ENCODE peak calls at places on chromosomes 16 and 17, in ten cellular contexts. G is A549; W is CD8-positive, alpha-beta memory T cell; M is Karpas-422; U is H9; B is thoracic aorta; L is GM23248; C is HAP-1; K is heart right ventricle; D is naive thymus-derived CD4-positive, alpha-beta T cell. J is an unnamed sample.

GRCh38 chr16:11205754-11206459 is 50.1 kb downstream of the SOCS1 start:
- DNase-seq in L (peak; percentile 43), M (no peak), B (no peak), D (no peak), W (no peak), U (no peak), G (no peak), K (no peak), C (no peak), J (no peak)

GRCh38 chr16:77297996-77298637 is 98.9 kb downstream of the SYCE1L start:
- DNase-seq in K (no peak), B (no peak), W (no peak), U (no peak), C (no peak), L (peak; percentile 49), G (peak; percentile 65), M (no peak), D (no peak), J (no peak)

GRCh38 chr17:18858567-18859245 is 775 bp downstream of the PRPSAP2 start:
- DNase-seq in G (no peak), L (peak; percentile 24), K (no peak), M (peak; percentile 48), C (no peak), W (no peak), B (no peak), D (no peak), U (no peak), J (no peak)

GRCh38 chr17:56121661-56122060 is 31.6 kb upstream of the ANKFN1 start:
- DNase-seq in B (no peak), U (no peak), K (no peak), C (no peak), G (no peak), M (peak; percentile 39), W (no peak), D (no peak), L (peak; percentile 34), J (no peak)

GRCh38 chr17:17420561-17421269 is 56.1 kb upstream of the MED9 start:
- DNase-seq in G (no peak), L (peak; percentile 91), C (no peak), M (no peak), W (no peak), B (no peak), K (peak; percentile 90), U (no peak), D (no peak), J (peak; percentile 53)

GRCh38 chr17:39926588-39927100 is 757 bp downstream of the ORMDL3 start:
- DNase-seq in U (peak; percentile 69), B (no peak), M (peak; percentile 74), L (peak; percentile 61), W (peak; percentile 37), C (no peak), G (no peak), D (peak; percentile 26), K (peak; percentile 41), J (peak; percentile 56)

GRCh38 chr16:53290520-53290919 is 143.8 kb upstream of the RBL2 start:
- DNase-seq in D (no peak), K (no peak), G (no peak), U (no peak), B (no peak), M (no peak), L (no peak), C (no peak), W (no peak), J (no peak)

GRCh38 chr16:3983081-3983520 is 102.6 kb upstream of the CREBBP start:
- DNase-seq in K (peak; percentile 73), G (peak; percentile 81), C (no peak), L (peak; percentile 67), U (peak; percentile 93), D (no peak), M (peak; percentile 49), B (no peak), W (no peak), J (peak; percentile 89)

GRCh38 chr17:40371261-40371929 is 6.9 kb upstream of the GJD3 start:
- DNase-seq in W (no peak), L (no peak), B (no peak), G (peak; percentile 70), U (peak; percentile 81), K (no peak), D (no peak), M (peak; percentile 88), C (no peak), J (no peak)

GRCh38 chr16:6926762-6927161 is 405.9 kb upstream of the RBFOX1 start:
- DNase-seq in K (no peak), D (no peak), C (no peak), G (no peak), W (no peak), M (no peak), B (no peak), U (peak; percentile 56), L (no peak), J (peak; percentile 41)

GRCh38 chr17:44087319-44087718 is 16.8 kb downstream of the G6PC3 start:
- DNase-seq in L (no peak), G (no peak), U (peak; percentile 67), W (no peak), K (no peak), C (no peak), D (no peak), M (no peak), B (no peak), J (no peak)

DNA sequence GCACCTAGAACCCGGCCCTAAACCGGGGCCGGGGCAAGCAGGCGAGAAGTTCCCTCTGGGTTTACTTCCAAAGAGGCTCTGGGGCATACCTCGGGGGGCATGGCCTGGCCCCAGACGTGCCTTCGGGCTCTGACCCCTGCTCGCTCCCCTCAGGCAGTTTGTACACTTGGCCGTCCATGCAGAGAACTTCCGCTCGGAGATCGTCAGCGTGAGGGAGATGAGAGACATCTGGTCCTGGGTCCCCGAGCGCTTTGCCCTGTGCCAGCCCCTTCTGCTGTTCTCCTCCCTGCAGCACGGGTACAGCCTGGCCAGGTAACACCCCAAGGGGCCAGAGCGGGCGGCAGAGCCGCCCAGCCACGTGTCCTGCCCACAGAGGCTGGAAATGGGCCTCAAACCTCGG is 15.7 kb upstream of the ATP6V0C start:
- DNase-seq in W (no peak), U (no peak), G (no peak), D (no peak), L (no peak), B (no peak), M (no peak), C (no peak), K (no peak), J (no peak)
- H3K4me1 ChIP-seq in W (peaks cover 8% of the 10 kb centered on the region), U (no peaks in the 10 kb centered on the region), G (peaks cover 24% of the 10 kb centered on the region), D (no peaks in the 10 kb centered on the region), L (peaks cover 10% of the 10 kb centered on the region), B (peaks cover 29% of the 10 kb centered on the region), M (peaks cover 8% of the 10 kb centered on the region), C (peaks cover 5% of the 10 kb centered on the region), K (peaks cover 53% of the 10 kb centered on the region), J (peaks cover 47% of the 10 kb centered on the region)

GRCh38 chr16:88591577-88592021 is 21.4 kb downstream of the ZC3H18 start:
- DNase-seq in B (no peak), M (no peak), G (no peak), L (peak; percentile 78), W (no peak), C (no peak), D (no peak), U (no peak), K (peak; percentile 34), J (peak; percentile 17)
- H3K4me1 ChIP-seq in B (no peaks in the 10 kb centered on the region), M (no peaks in the 10 kb centered on the region), G (no peaks in the 10 kb centered on the region), L (no peaks in the 10 kb centered on the region), W (no peaks in the 10 kb centered on the region), C (no peaks in the 10 kb centered on the region), D (no peaks in the 10 kb centered on the region), U (no peaks in the 10 kb centered on the region), K (peaks cover 26% of the 10 kb centered on the region), J (no peaks in the 10 kb centered on the region)

GRCh38 chr16:24995469-24995868 is 19.7 kb downstream of the ARHGAP17 start:
- DNase-seq in G (peak; percentile 34), L (no peak), K (no peak), U (no peak), M (no peak), D (no peak), W (no peak), B (no peak), C (no peak), J (no peak)

GRCh38 chr16:24996301-24996700 is 18.9 kb downstream of the ARHGAP17 start:
- DNase-seq in M (no peak), D (no peak), G (no peak), L (no peak), B (no peak), C (no peak), U (no peak), W (no peak), K (no peak), J (no peak)

GRCh38 chr16:24998201-24998600 is 17.0 kb downstream of the ARHGAP17 start:
- DNase-seq in G (no peak), C (no peak), D (no peak), M (no peak), B (no peak), W (no peak), L (no peak), U (no peak), K (no peak), J (no peak)

GRCh38 chr16:24997665-24998064 is 17.5 kb downstream of the ARHGAP17 start:
- DNase-seq in M (no peak), L (no peak), W (no peak), B (no peak), C (no peak), D (no peak), U (no peak), G (no peak), K (no peak), J (no peak)

GRCh38 chr16:24996731-24997130 is 18.4 kb downstream of the ARHGAP17 start:
- DNase-seq in K (no peak), L (no peak), M (no peak), C (no peak), W (no peak), G (no peak), D (no peak), B (no peak), U (no peak), J (no peak)
- H3K4me1 ChIP-seq in K (peaks cover 98% of the 10 kb centered on the region), L (peaks cover 40% of the 10 kb centered on the region), M (peaks cover 20% of the 10 kb centered on the region), C (peaks cover 4% of the 10 kb centered on the region), W (peaks cover 11% of the 10 kb centered on the region), G (peaks cover 40% of the 10 kb centered on the region), D (peaks cover 6% of the 10 kb centered on the region), B (peaks cover 41% of the 10 kb centered on the region), U (peaks cover 3% of the 10 kb centered on the region), J (no peaks in the 10 kb centered on the region)

DNA sequence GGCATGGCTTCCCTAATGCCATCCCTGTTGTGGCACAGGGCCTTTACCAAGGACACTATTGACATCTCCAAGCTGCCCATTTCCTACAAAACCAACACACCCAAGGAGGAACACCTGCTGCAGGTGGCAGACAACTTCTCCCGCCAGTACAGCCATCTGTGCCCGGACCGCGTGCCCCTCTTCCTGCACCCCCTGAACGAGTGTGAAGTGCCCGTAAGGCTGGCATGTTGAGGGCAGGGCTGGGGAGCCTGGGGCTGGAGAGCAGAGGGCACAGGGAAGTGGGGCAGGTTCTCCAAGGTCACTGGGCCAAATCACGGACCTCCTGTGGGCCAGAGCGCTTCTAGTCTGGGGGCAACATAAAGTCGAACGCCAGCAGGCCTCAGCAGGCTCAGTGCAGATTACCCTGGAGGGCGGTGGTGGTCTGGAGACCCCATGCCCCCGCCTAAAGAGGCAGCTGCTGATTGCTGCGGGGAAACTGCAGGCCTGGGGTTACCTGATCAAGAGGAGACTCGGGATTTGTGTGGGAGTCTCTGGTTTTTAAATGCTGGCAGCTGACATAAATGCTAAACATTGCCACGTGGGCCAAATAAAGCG is 4.3 kb downstream of the DRC7 start:
- DNase-seq in C (no peak), B (no peak), M (no peak), G (no peak), L (no peak), W (no peak), D (no peak), U (no peak), K (no peak), J (no peak)
- H3K4me1 ChIP-seq in C (no peaks in the 10 kb centered on the region), B (no peaks in the 10 kb centered on the region), M (no peaks in the 10 kb centered on the region), G (peaks cover 10% of the 10 kb centered on the region), L (no peaks in the 10 kb centered on the region), W (no peaks in the 10 kb centered on the region), D (no peaks in the 10 kb centered on the region), U (no peaks in the 10 kb centered on the region), K (no peaks in the 10 kb centered on the region), J (peaks cover 6% of the 10 kb centered on the region)

J was measured in thyroid gland.